ENCODE peak calls at places on chromosomes 7 and 10, in six cellular contexts. X, H, S, J, Z and E are unnamed samples.

GRCh38 chr7:131225619-131226101 is 102.0 kb upstream of the MKLN1 start:
- DNase-seq in X (peak), H (no peak), S (peak), J (peak), Z (peak), E (peak)

GRCh38 chr7:97771576-97771975 is 39.7 kb downstream of the TAC1 start:
- DNase-seq in X (no peak), H (no peak), S (no peak), J (no peak), Z (no peak), E (peak)

GRCh38 chr10:45000764-45001381 is at the start of gene ZNF22:
- DNase-seq in X (peak), H (peak), S (peak), J (peak), Z (peak), E (peak)

GRCh38 chr7:134454277-134454676 is 4.6 kb downstream of the AKR1B1 start:
- DNase-seq in X (no peak), H (no peak), S (no peak), J (no peak), Z (no peak), E (no peak)

GRCh38 chr7:127912901-127913300 is 118.3 kb downstream of the LRRC4 start:
- DNase-seq in X (no peak), H (no peak), S (no peak), J (no peak), Z (no peak), E (no peak)

GRCh38 chr7:33669251-33669670 is 236.1 kb upstream of the BMPER start:
- DNase-seq in X (no peak), H (no peak), S (no peak), J (peak), Z (no peak), E (no peak)

GRCh38 chr10:62352356-62352963 is 21.7 kb upstream of the ZNF365 start:
- DNase-seq in X (no peak), H (no peak), S (no peak), J (peak), Z (no peak), E (no peak)

GRCh38 chr10:90751107-90751997 is 106.5 kb downstream of the HTR7 start:
- DNase-seq in X (peak), H (peak), S (peak), J (peak), Z (no peak), E (peak)

GRCh38 chr7:45893374-45893995 is 5.2 kb downstream of the IGFBP1 start:
- DNase-seq in X (no peak), H (no peak), S (no peak), J (no peak), Z (no peak), E (no peak)

GRCh38 chr10:48634198-48634983 is 29.5 kb upstream of the ARHGAP22 start:
- DNase-seq in X (no peak), H (peak), S (peak), J (peak), Z (no peak), E (peak)

GRCh38 chr7:8418627-8419245 is 14.7 kb upstream of the NXPH1 start:
- DNase-seq in X (peak), H (peak), S (peak), J (peak), Z (no peak), E (peak)

GRCh38 chr10:78170026-78170475 is 136.4 kb downstream of the RPS24 start:
- DNase-seq in X (no peak), H (no peak), S (no peak), J (peak), Z (no peak), E (no peak)

GRCh38 chr7:127546313-127546712 is 39.1 kb downstream of the GCC1 start:
- DNase-seq in X (no peak), H (no peak), S (no peak), J (no peak), Z (no peak), E (no peak)

GRCh38 chr10:113381906-113382562 is 170.8 kb upstream of the HABP2 start:
- DNase-seq in X (no peak), H (peak), S (peak), J (peak), Z (no peak), E (no peak)